ENCODE peak calls at places on chromosomes 7 and 10, in seven cellular contexts. J, Y, X, G, V, C and U are unnamed samples.

GRCh38 chr7:92762853-92763252 is 73.5 kb downstream of the CDK6 start:
- DNase-seq in J (no peak), Y (no peak), X (no peak), G (no peak), V (no peak), C (no peak), U (no peak)

GRCh38 chr10:4982764-4983226 is 19.6 kb downstream of the AKR1C1 start:
- DNase-seq in J (no peak), Y (no peak), X (no peak), G (no peak), V (no peak), C (no peak), U (no peak)

GRCh38 chr7:70674268-70675025 is 457.5 kb upstream of the GALNT17 start:
- DNase-seq in J (no peak), Y (no peak), X (peak), G (no peak), V (no peak), C (no peak), U (peak)

GRCh38 chr7:90424720-90425119 is 21.5 kb downstream of the CLDN12 start:
- DNase-seq in J (no peak), Y (no peak), X (no peak), G (no peak), V (no peak), C (no peak), U (no peak)

GRCh38 chr10:92690211-92691041 is 671 bp downstream of the HHEX start:
- DNase-seq in J (peak), Y (peak), X (no peak), G (peak), V (peak), C (peak), U (peak)

GRCh38 chr7:121609208-121609607 is 213.1 kb upstream of the FAM3C start:
- DNase-seq in J (no peak), Y (no peak), X (no peak), G (no peak), V (no peak), C (no peak), U (no peak)

GRCh38 chr10:102517553-102517952 is 13.8 kb downstream of the SUFU start:
- DNase-seq in J (no peak), Y (no peak), X (no peak), G (no peak), V (no peak), C (no peak), U (peak)

GRCh38 chr10:16770646-16771045 is 46.6 kb downstream of the RSU1 start:
- DNase-seq in J (no peak), Y (no peak), X (no peak), G (no peak), V (no peak), C (no peak), U (no peak)

GRCh38 chr10:30988831-30989458 is 42.7 kb downstream of the ZNF438 start:
- DNase-seq in J (no peak), Y (no peak), X (no peak), G (no peak), V (no peak), C (no peak), U (peak)

GRCh38 chr7:137343483-137343841 is at the start of gene PTN:
- DNase-seq in J (no peak), Y (no peak), X (peak), G (peak), V (no peak), C (no peak), U (peak)